ENCODE peak calls at places on chromosomes 11 and 22, in ten cellular contexts. B, F, A, I, Q, R, S, P, L and V are unnamed samples.
A peak's percentile ranks its signal among the peaks of the same experiment; 100 is the strongest.

GRCh38 chr11:8287297-8288070 is 23.8 kb upstream of the LMO1 start:
- DNase-seq in B (peak; percentile 37), F (no peak), A (no peak), I (no peak), Q (no peak), R (no peak), S (no peak), P (peak; percentile 19), L (no peak), V (no peak)

GRCh38 chr11:79117488-79117887 is 323.3 kb downstream of the TENM4 start:
- DNase-seq in B (no peak), F (no peak), A (no peak), I (peak; percentile 50), Q (no peak), R (no peak), S (no peak), P (no peak), L (no peak), V (no peak)

GRCh38 chr22:20319745-20320658 is at the start of gene DGCR6L:
- DNase-seq in B (peak; percentile 97), F (peak; percentile 98), A (peak; percentile 96), I (peak; percentile 88), Q (peak; percentile 99), R (peak; percentile 98), S (peak; percentile 83), P (peak; percentile 99), L (peak; percentile 96), V (peak; percentile 86)

GRCh38 chr11:35761887-35762286 is 99.3 kb downstream of the TRIM44 start:
- DNase-seq in B (no peak), F (no peak), A (no peak), I (no peak), Q (no peak), R (no peak), S (no peak), P (no peak), L (no peak), V (no peak)

GRCh38 chr22:19125474-19126308 is 3.5 kb upstream of the DGCR2 start:
- DNase-seq in B (no peak), F (no peak), A (no peak), I (no peak), Q (no peak), R (no peak), S (no peak), P (no peak), L (no peak), V (no peak)

GRCh38 chr11:119111361-119111925 is 4.3 kb downstream of the C2CD2L start:
- DNase-seq in B (no peak), F (no peak), A (no peak), I (no peak), Q (no peak), R (no peak), S (no peak), P (no peak), L (no peak), V (no peak)

GRCh38 chr11:70107756-70108155 is 29.6 kb downstream of the ANO1 start:
- DNase-seq in B (no peak), F (no peak), A (no peak), I (no peak), Q (no peak), R (no peak), S (no peak), P (no peak), L (no peak), V (no peak)

GRCh38 chr11:45218705-45219104 is 67.4 kb downstream of the SYT13 start:
- DNase-seq in B (no peak), F (no peak), A (no peak), I (no peak), Q (no peak), R (no peak), S (no peak), P (no peak), L (no peak), V (no peak)

GRCh38 chr11:35373284-35373933 is 45.9 kb downstream of the SLC1A2 start:
- DNase-seq in B (no peak), F (peak; percentile 67), A (no peak), I (peak; percentile 25), Q (no peak), R (peak; percentile 71), S (no peak), P (no peak), L (no peak), V (no peak)

GRCh38 chr22:38444783-38445182 is 10.2 kb downstream of the KCNJ4 start:
- DNase-seq in B (no peak), F (no peak), A (no peak), I (no peak), Q (no peak), R (no peak), S (no peak), P (no peak), L (no peak), V (no peak)

GRCh38 chr11:128757886-128758612 is 64.2 kb downstream of the FLI1 start:
- DNase-seq in B (no peak), F (no peak), A (no peak), I (peak; percentile 20), Q (no peak), R (no peak), S (no peak), P (no peak), L (no peak), V (no peak)

GRCh38 chr22:22060200-22061084 is 77.9 kb upstream of the TOP3B start:
- DNase-seq in B (no peak), F (peak; percentile 61), A (peak; percentile 29), I (peak; percentile 58), Q (peak; percentile 83), R (no peak), S (peak; percentile 22), P (peak; percentile 83), L (no peak), V (no peak)

GRCh38 chr11:117833401-117833891 is 8.9 kb upstream of the FXYD2 start:
- DNase-seq in B (peak; percentile 67), F (peak; percentile 87), A (no peak), I (no peak), Q (peak; percentile 88), R (peak; percentile 75), S (no peak), P (peak; percentile 56), L (no peak), V (peak; percentile 11)

GRCh38 chr11:97279341-97279740 is 889.5 kb downstream of the JRKL start:
- DNase-seq in B (no peak), F (no peak), A (no peak), I (no peak), Q (no peak), R (no peak), S (no peak), P (no peak), L (no peak), V (no peak)

GRCh38 chr11:31720225-31720624 is 90.9 kb downstream of the PAX6 start:
- DNase-seq in B (no peak), F (no peak), A (no peak), I (no peak), Q (no peak), R (no peak), S (peak; percentile 10), P (no peak), L (peak; percentile 1), V (no peak)

GRCh38 chr11:44632466-44633123 is 67.1 kb downstream of the CD82 start:
- DNase-seq in B (peak; percentile 54), F (peak; percentile 48), A (no peak), I (peak; percentile 45), Q (peak; percentile 65), R (peak; percentile 33), S (peak; percentile 31), P (peak; percentile 75), L (peak; percentile 41), V (no peak)

GRCh38 chr22:44188316-44188715 is 7.6 kb downstream of the PARVG start:
- DNase-seq in B (no peak), F (no peak), A (no peak), I (no peak), Q (peak; percentile 39), R (no peak), S (no peak), P (peak; percentile 25), L (no peak), V (no peak)

GRCh38 chr22:17108256-17109112 is 12.7 kb downstream of the TMEM121B start:
- DNase-seq in B (no peak), F (no peak), A (no peak), I (no peak), Q (no peak), R (no peak), S (no peak), P (peak; percentile 78), L (no peak), V (no peak)

DNA sequence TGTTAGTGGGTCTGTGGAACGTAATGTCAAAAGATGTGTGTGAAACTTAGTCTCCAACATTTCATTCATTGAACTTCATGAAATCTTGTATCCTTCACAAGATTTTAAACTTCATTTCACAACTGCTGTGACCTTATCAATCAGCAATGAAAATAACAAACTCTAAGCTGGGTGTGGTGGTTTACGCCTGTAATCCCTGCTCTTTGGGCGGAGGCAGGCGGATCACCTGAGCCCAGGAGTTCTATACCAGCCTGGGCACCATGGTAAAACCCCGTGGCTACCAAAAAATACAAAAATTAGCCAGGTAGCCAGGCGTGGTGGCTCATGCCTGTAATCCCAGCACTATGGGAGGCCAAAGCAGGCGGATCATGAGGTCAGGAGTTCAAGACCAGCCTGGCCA is 5.1 kb downstream of the CHKA start:
- DNase-seq in B (no peak), F (peak; percentile 58), A (no peak), I (no peak), Q (no peak), R (no peak), S (no peak), P (no peak), L (no peak), V (no peak)
- H3K4me3 ChIP-seq in B (no peak overlapping the region), F (no peak overlapping the region), A (no peak overlapping the region), I (no peak overlapping the region), Q (no peak overlapping the region), R (no peak overlapping the region), S (no peak overlapping the region), P (no peak overlapping the region), L (no peak overlapping the region), V (no peak overlapping the region)

GRCh38 chr11:86232556-86232955 is 12.0 kb upstream of the EED start:
- DNase-seq in B (no peak), F (no peak), A (no peak), I (no peak), Q (no peak), R (no peak), S (no peak), P (no peak), L (no peak), V (no peak)
- H3K4me3 ChIP-seq in B (no peak overlapping the region), F (no peak overlapping the region), A (no peak overlapping the region), I (no peak overlapping the region), Q (no peak overlapping the region), R (no peak overlapping the region), S (no peak overlapping the region), P (no peak overlapping the region), L (no peak overlapping the region), V (no peak overlapping the region)

DNA sequence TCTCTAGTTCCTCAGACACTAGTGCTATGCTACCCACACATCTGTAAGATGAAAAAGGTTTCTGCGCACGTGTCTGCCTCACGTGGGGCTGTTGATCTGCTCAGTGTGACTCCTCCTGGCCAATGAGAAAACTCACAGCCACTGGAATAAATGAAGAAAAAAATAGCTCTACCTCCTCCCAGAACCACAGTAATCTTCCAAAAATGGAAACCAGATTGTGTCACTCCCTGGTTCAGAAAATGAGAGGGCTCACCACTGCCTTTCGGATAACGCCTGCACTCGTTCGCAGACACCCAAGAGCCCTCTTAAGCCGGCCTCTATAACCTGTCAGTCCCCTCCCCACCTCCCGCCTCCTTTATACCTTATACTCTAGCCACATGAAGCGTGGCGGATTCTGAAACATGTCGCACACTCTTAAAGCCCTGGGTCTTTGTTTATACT is 5.1 kb downstream of the APBB1 start:
- DNase-seq in B (no peak), F (no peak), A (no peak), I (no peak), Q (no peak), R (no peak), S (no peak), P (no peak), L (no peak), V (no peak)
- H3K4me3 ChIP-seq in B (no peak overlapping the region), F (no peak overlapping the region), A (no peak overlapping the region), I (no peak overlapping the region), Q (no peak overlapping the region), R (no peak overlapping the region), S (no peak overlapping the region), P (no peak overlapping the region), L (no peak overlapping the region), V (no peak overlapping the region)

GRCh38 chr11:95920460-95921105 is 3.3 kb downstream of the MTMR2 start:
- DNase-seq in B (no peak), F (no peak), A (no peak), I (peak; percentile 28), Q (no peak), R (no peak), S (no peak), P (no peak), L (no peak), V (no peak)
- H3K4me3 ChIP-seq in B (no peak overlapping the region), F (no peak overlapping the region), A (no peak overlapping the region), I (peak overlapping the region; percentile 85), Q (no peak overlapping the region), R (no peak overlapping the region), S (no peak overlapping the region), P (no peak overlapping the region), L (no peak overlapping the region), V (no peak overlapping the region)